ENCODE peak calls at places on chromosomes 3 and 15, in eight cellular contexts. One of them, this sample, is unnamed.

GRCh38 chr15:31278056-31278445 is 48.6 kb upstream of the KLF13 start:
- DNase-seq in heart right ventricle: no peak
- DNase-seq in AG10803: no peak
- DNase-seq in Caco-2: no peak
- DNase-seq in psoas muscle: no peak
- DNase-seq in CD8-positive, alpha-beta memory T cell: no peak
- DNase-seq in colonic mucosa: no peak
- DNase-seq in WERI-Rb-1: no peak
- DNase-seq in this sample: no peak

GRCh38 chr3:150588027-150588830 is 14.9 kb upstream of the SELENOT start:
- DNase-seq in heart right ventricle: peak
- DNase-seq in colonic mucosa: no peak
- DNase-seq in WERI-Rb-1: peak
- DNase-seq in AG10803: no peak
- DNase-seq in CD8-positive, alpha-beta memory T cell: no peak
- DNase-seq in psoas muscle: no peak
- DNase-seq in Caco-2: no peak
- DNase-seq in this sample: no peak

GRCh38 chr15:80093854-80094418 is 34.5 kb downstream of the ZFAND6 start:
- DNase-seq in WERI-Rb-1: peak
- DNase-seq in AG10803: no peak
- DNase-seq in heart right ventricle: peak
- DNase-seq in psoas muscle: no peak
- DNase-seq in Caco-2: no peak
- DNase-seq in colonic mucosa: peak
- DNase-seq in CD8-positive, alpha-beta memory T cell: no peak
- DNase-seq in this sample: no peak

GRCh38 chr3:156455839-156456238 is 99.1 kb downstream of the SSR3 start:
- DNase-seq in Caco-2: peak
- DNase-seq in AG10803: no peak
- DNase-seq in WERI-Rb-1: no peak
- DNase-seq in CD8-positive, alpha-beta memory T cell: no peak
- DNase-seq in heart right ventricle: no peak
- DNase-seq in psoas muscle: no peak
- DNase-seq in colonic mucosa: no peak
- DNase-seq in this sample: no peak

GRCh38 chr15:43268111-43269105 is 1.7 kb upstream of the TGM5 start:
- DNase-seq in Caco-2: peak
- DNase-seq in AG10803: peak
- DNase-seq in heart right ventricle: no peak
- DNase-seq in WERI-Rb-1: peak
- DNase-seq in psoas muscle: no peak
- DNase-seq in colonic mucosa: no peak
- DNase-seq in CD8-positive, alpha-beta memory T cell: no peak
- DNase-seq in this sample: no peak

GRCh38 chr15:81292516-81293001 is 31.4 kb downstream of the STARD5 start:
- DNase-seq in psoas muscle: no peak
- DNase-seq in WERI-Rb-1: no peak
- DNase-seq in CD8-positive, alpha-beta memory T cell: peak
- DNase-seq in colonic mucosa: no peak
- DNase-seq in heart right ventricle: no peak
- DNase-seq in Caco-2: no peak
- DNase-seq in AG10803: no peak
- DNase-seq in this sample: peak

GRCh38 chr3:33426068-33426467 is 14.1 kb downstream of the UBP1 start:
- DNase-seq in colonic mucosa: no peak
- DNase-seq in WERI-Rb-1: no peak
- DNase-seq in CD8-positive, alpha-beta memory T cell: no peak
- DNase-seq in Caco-2: no peak
- DNase-seq in psoas muscle: no peak
- DNase-seq in heart right ventricle: no peak
- DNase-seq in AG10803: no peak
- DNase-seq in this sample: no peak

GRCh38 chr15:33242669-33243191 is 48.2 kb upstream of the FMN1 start:
- DNase-seq in heart right ventricle: no peak
- DNase-seq in colonic mucosa: no peak
- DNase-seq in WERI-Rb-1: no peak
- DNase-seq in AG10803: peak
- DNase-seq in CD8-positive, alpha-beta memory T cell: no peak
- DNase-seq in Caco-2: no peak
- DNase-seq in psoas muscle: no peak
- DNase-seq in this sample: no peak

GRCh38 chr15:101543926-101544490 is 54.5 kb upstream of the PCSK6 start:
- DNase-seq in AG10803: no peak
- DNase-seq in CD8-positive, alpha-beta memory T cell: no peak
- DNase-seq in WERI-Rb-1: no peak
- DNase-seq in psoas muscle: no peak
- DNase-seq in Caco-2: no peak
- DNase-seq in heart right ventricle: no peak
- DNase-seq in colonic mucosa: no peak
- DNase-seq in this sample: no peak

GRCh38 chr3:52401551-52401950 is 43.4 kb downstream of the SEMA3G start:
- DNase-seq in WERI-Rb-1: no peak
- DNase-seq in psoas muscle: no peak
- DNase-seq in Caco-2: no peak
- DNase-seq in colonic mucosa: no peak
- DNase-seq in heart right ventricle: no peak
- DNase-seq in AG10803: no peak
- DNase-seq in CD8-positive, alpha-beta memory T cell: no peak
- DNase-seq in this sample: no peak

GRCh38 chr3:184953396-184953795 is 141.4 kb downstream of the VPS8 start:
- DNase-seq in AG10803: no peak
- DNase-seq in psoas muscle: no peak
- DNase-seq in heart right ventricle: no peak
- DNase-seq in WERI-Rb-1: no peak
- DNase-seq in Caco-2: no peak
- DNase-seq in colonic mucosa: no peak
- DNase-seq in CD8-positive, alpha-beta memory T cell: no peak
- DNase-seq in this sample: no peak

GRCh38 chr3:149936812-149937230 is 33.9 kb downstream of the PFN2 start:
- DNase-seq in CD8-positive, alpha-beta memory T cell: peak
- DNase-seq in AG10803: peak
- DNase-seq in Caco-2: peak
- DNase-seq in psoas muscle: no peak
- DNase-seq in colonic mucosa: peak
- DNase-seq in heart right ventricle: peak
- DNase-seq in WERI-Rb-1: peak
- DNase-seq in this sample: no peak

GRCh38 chr3:32614956-32615355 is 44.3 kb upstream of the DYNC1LI1 start:
- DNase-seq in AG10803: peak
- DNase-seq in Caco-2: no peak
- DNase-seq in psoas muscle: no peak
- DNase-seq in CD8-positive, alpha-beta memory T cell: no peak
- DNase-seq in heart right ventricle: no peak
- DNase-seq in WERI-Rb-1: no peak
- DNase-seq in colonic mucosa: no peak
- DNase-seq in this sample: no peak

DNA sequence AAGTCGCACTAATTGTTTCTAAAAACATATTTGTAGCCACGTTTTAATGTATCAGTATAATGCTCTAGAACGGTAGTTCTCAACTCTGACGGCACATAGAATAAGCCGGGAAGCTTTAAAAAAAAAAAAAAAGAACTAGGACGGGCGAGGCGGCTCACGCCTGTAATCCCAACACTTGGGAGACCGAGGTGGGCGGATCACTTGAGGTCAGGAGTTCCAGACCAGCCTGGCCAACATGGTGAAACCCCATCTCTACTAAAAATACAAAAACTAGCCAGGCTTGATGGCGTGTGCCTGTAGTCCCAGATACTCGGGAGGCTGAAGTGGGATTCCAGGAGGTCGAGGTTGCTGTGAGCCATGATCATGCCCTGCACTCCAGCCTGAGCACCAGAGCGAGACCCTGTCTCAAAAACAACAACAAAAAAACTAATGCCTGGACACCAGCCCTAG is 655 bp upstream of the MON1A start:
- DNase-seq in Caco-2: no peak
- DNase-seq in heart right ventricle: no peak
- DNase-seq in WERI-Rb-1: peak
- DNase-seq in colonic mucosa: no peak
- DNase-seq in AG10803: no peak
- DNase-seq in CD8-positive, alpha-beta memory T cell: no peak
- DNase-seq in psoas muscle: no peak
- DNase-seq in this sample: peak
- H3K4me3 ChIP-seq in Caco-2: peak
- H3K4me3 ChIP-seq in heart right ventricle: peak
- H3K4me3 ChIP-seq in WERI-Rb-1: peak
- H3K4me3 ChIP-seq in colonic mucosa: peak
- H3K4me3 ChIP-seq in AG10803: peak
- H3K4me3 ChIP-seq in CD8-positive, alpha-beta memory T cell: peak
- H3K4me3 ChIP-seq in psoas muscle: peak
- H3K4me3 ChIP-seq in this sample: no peak

GRCh38 chr3:196965112-196965803 is 3.4 kb downstream of the PIGZ start:
- DNase-seq in CD8-positive, alpha-beta memory T cell: no peak
- DNase-seq in colonic mucosa: no peak
- DNase-seq in AG10803: no peak
- DNase-seq in heart right ventricle: no peak
- DNase-seq in psoas muscle: no peak
- DNase-seq in Caco-2: no peak
- DNase-seq in WERI-Rb-1: no peak
- DNase-seq in this sample: no peak

GRCh38 chr3:196965804-196966173 is 2.8 kb downstream of the PIGZ start:
- DNase-seq in Caco-2: no peak
- DNase-seq in colonic mucosa: no peak
- DNase-seq in CD8-positive, alpha-beta memory T cell: no peak
- DNase-seq in AG10803: no peak
- DNase-seq in WERI-Rb-1: no peak
- DNase-seq in psoas muscle: no peak
- DNase-seq in heart right ventricle: no peak
- DNase-seq in this sample: no peak

GRCh38 chr3:196967412-196968232 is 1.0 kb downstream of the PIGZ start:
- DNase-seq in colonic mucosa: no peak
- DNase-seq in AG10803: no peak
- DNase-seq in CD8-positive, alpha-beta memory T cell: no peak
- DNase-seq in heart right ventricle: no peak
- DNase-seq in Caco-2: no peak
- DNase-seq in WERI-Rb-1: no peak
- DNase-seq in psoas muscle: no peak
- DNase-seq in this sample: no peak

GRCh38 chr3:196968233-196969000 is at the start of gene PIGZ:
- DNase-seq in psoas muscle: peak
- DNase-seq in AG10803: peak
- DNase-seq in heart right ventricle: peak
- DNase-seq in WERI-Rb-1: no peak
- DNase-seq in colonic mucosa: peak
- DNase-seq in Caco-2: peak
- DNase-seq in CD8-positive, alpha-beta memory T cell: peak
- DNase-seq in this sample: peak

GRCh38 chr3:196966526-196967401 is 1.9 kb downstream of the PIGZ start:
- DNase-seq in Caco-2: no peak
- DNase-seq in WERI-Rb-1: no peak
- DNase-seq in psoas muscle: no peak
- DNase-seq in colonic mucosa: no peak
- DNase-seq in heart right ventricle: no peak
- DNase-seq in AG10803: no peak
- DNase-seq in CD8-positive, alpha-beta memory T cell: no peak
- DNase-seq in this sample: no peak
- H3K4me3 ChIP-seq in Caco-2: no peak
- H3K4me3 ChIP-seq in WERI-Rb-1: no peak
- H3K4me3 ChIP-seq in psoas muscle: no peak
- H3K4me3 ChIP-seq in colonic mucosa: peak
- H3K4me3 ChIP-seq in heart right ventricle: peak
- H3K4me3 ChIP-seq in AG10803: no peak
- H3K4me3 ChIP-seq in CD8-positive, alpha-beta memory T cell: no peak
- H3K4me3 ChIP-seq in this sample: no peak

DNA sequence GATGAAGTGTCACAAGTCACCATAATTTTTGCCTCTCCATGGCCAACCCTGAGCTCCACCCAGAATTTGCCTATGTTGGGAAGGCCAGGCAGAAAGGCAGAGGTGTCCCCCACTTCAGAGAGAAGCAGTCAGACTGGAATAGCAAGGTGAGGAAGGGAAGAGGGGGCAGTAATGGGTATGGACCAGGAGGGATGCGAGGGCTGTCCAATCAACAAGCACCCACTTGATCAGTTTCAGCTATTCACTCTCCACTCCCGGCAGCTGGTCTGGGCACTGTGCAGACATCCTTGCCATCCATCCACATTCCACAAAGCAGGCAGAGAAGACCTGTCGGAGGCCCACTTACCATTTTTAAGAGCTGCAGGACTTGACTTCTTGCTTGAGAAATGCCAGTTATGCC is 43.5 kb upstream of the CTNNB1 start:
- DNase-seq in Caco-2: no peak
- DNase-seq in AG10803: no peak
- DNase-seq in WERI-Rb-1: no peak
- DNase-seq in psoas muscle: no peak
- DNase-seq in heart right ventricle: no peak
- DNase-seq in colonic mucosa: no peak
- DNase-seq in CD8-positive, alpha-beta memory T cell: no peak
- DNase-seq in this sample: no peak
- H3K4me3 ChIP-seq in Caco-2: no peak
- H3K4me3 ChIP-seq in AG10803: no peak
- H3K4me3 ChIP-seq in WERI-Rb-1: no peak
- H3K4me3 ChIP-seq in psoas muscle: no peak
- H3K4me3 ChIP-seq in heart right ventricle: no peak
- H3K4me3 ChIP-seq in colonic mucosa: no peak
- H3K4me3 ChIP-seq in CD8-positive, alpha-beta memory T cell: no peak
- H3K4me3 ChIP-seq in this sample: no peak

DNA sequence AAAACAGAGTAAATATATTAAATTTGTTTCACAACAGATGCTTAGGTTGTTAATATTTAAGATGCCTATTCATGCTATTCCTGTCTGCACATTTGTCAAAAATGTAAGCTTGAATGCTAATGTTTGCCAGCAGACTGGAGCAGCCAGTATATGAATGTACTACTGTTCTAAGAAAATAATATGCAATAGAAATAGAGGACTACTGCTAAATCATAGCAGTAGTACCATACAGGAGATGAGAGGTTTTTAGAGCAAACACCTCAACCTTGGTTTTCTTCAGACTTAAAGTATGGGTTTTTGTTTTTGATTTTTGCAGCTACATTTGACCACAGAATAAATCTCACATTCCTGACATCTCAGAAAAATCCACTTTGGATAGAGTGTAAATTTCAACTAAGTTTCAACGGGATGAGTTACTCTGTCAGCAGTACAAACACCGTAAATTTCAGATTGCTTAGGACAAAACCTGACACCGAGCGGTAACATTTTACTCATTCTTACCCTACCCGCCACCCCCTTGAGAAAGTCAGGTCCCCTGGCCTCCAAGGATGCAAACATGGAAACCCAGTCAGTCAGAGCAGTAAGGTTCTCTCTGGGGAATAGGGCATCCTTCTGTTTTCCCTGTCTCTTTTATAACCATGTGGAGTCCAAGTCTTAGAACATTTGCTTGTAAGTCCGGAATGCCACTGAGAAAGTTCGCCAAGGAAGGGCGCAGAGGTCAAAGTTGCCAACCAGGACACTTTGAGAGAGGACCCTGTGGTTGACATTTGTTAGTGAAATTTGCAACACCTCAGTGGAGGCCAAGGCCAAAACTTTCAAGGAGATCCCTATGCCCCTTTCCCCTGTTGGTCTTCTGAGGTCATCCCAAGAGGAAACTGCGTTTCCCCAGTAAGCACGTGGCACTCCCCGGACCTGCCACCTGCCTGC is 17.9 kb upstream of the SATB1 start:
- DNase-seq in colonic mucosa: no peak
- DNase-seq in psoas muscle: no peak
- DNase-seq in Caco-2: no peak
- DNase-seq in AG10803: no peak
- DNase-seq in WERI-Rb-1: no peak
- DNase-seq in heart right ventricle: no peak
- DNase-seq in CD8-positive, alpha-beta memory T cell: no peak
- DNase-seq in this sample: no peak
- H3K4me3 ChIP-seq in colonic mucosa: peak
- H3K4me3 ChIP-seq in psoas muscle: peak
- H3K4me3 ChIP-seq in Caco-2: peak
- H3K4me3 ChIP-seq in AG10803: no peak
- H3K4me3 ChIP-seq in WERI-Rb-1: no peak
- H3K4me3 ChIP-seq in heart right ventricle: peak
- H3K4me3 ChIP-seq in CD8-positive, alpha-beta memory T cell: peak
- H3K4me3 ChIP-seq in this sample: peak